ENCODE peak calls at places on chromosomes 3 and 15, in seven cellular contexts. Z is H9, E is neuronal stem cell, O is H1, C is IMR-90, U is mesenchymal stem cell, P is mesendoderm. N is an unnamed sample. For H3K79me1, the result is how much of the 10 kb centered on the place peaks cover.

GRCh38 chr3:52054689-52055511 is 1.5 kb downstream of the DUSP7 start:
- DNase-seq in Z (peak), E (no peak), O (no peak), C (peak), U (no peak), P (peak), N (no peak)

GRCh38 chr3:149023951-149024350 is 32.6 kb downstream of the GYG1 start:
- DNase-seq in Z (no peak), E (no peak), O (no peak), C (peak), U (no peak), P (no peak), N (no peak)

GRCh38 chr3:149511040-149511626 is 36.6 kb downstream of the TM4SF4 start:
- DNase-seq in Z (no peak), E (no peak), O (no peak), C (no peak), U (no peak), P (no peak), N (no peak)

GRCh38 chr3:64176461-64176996 is 48.7 kb downstream of the PRICKLE2 start:
- DNase-seq in Z (no peak), E (no peak), O (no peak), C (peak), U (peak), P (no peak), N (peak)

GRCh38 chr3:30393079-30393478 is 213.3 kb upstream of the TGFBR2 start:
- DNase-seq in Z (no peak), E (no peak), O (no peak), C (no peak), U (no peak), P (no peak), N (no peak)

GRCh38 chr15:91849180-91849579 is 4.3 kb upstream of the SLCO3A1 start:
- DNase-seq in Z (no peak), E (no peak), O (no peak), C (no peak), U (no peak), P (no peak), N (no peak)

GRCh38 chr15:39273805-39274411 is 307.0 kb upstream of the THBS1 start:
- DNase-seq in Z (no peak), E (no peak), O (no peak), C (peak), U (no peak), P (no peak), N (no peak)

GRCh38 chr3:47899495-47900108 is 96.7 kb downstream of the DHX30 start:
- DNase-seq in Z (no peak), E (no peak), O (no peak), C (peak), U (no peak), P (no peak), N (peak)

GRCh38 chr15:59396211-59396610 is 23.5 kb upstream of the MYO1E start:
- DNase-seq in Z (no peak), E (no peak), O (no peak), C (no peak), U (no peak), P (no peak), N (no peak)

DNA sequence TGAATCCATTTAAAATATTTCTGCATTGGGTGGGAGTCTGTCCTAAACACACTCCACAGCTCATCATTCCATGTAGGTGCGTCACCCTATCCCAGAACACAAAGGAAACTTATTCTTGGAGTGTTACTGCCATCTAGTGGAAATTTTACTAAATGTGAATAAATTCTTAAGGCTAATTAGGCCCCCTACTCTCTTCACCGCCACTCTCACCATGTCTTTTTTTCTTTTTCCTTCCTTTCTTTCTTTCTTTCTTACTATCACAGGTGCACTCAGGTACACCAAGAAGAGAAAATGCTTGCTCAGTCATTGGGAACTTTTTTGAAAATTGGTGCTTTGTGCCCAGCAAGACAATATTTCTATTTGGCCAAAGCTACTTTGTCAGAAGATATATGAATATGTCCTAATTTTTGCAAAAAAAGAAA is 26.4 kb upstream of the ATP8B4 start:
- DNase-seq in Z (no peak), E (peak), O (peak), C (peak), U (peak), P (peak), N (no peak)
- H3K79me1 ChIP-seq in Z (under half), E (under half), O (under half), C (under half), U (under half), P (under half), N (under half)

GRCh38 chr3:115351193-115351592 is 204.1 kb upstream of the ZBTB20 start:
- DNase-seq in Z (no peak), E (no peak), O (no peak), C (no peak), U (no peak), P (peak), N (no peak)

GRCh38 chr3:115347737-115348136 is 200.6 kb upstream of the ZBTB20 start:
- DNase-seq in Z (no peak), E (peak), O (no peak), C (no peak), U (no peak), P (peak), N (no peak)

GRCh38 chr3:115350606-115351005 is 203.5 kb upstream of the ZBTB20 start:
- DNase-seq in Z (no peak), E (no peak), O (no peak), C (peak), U (no peak), P (no peak), N (no peak)

GRCh38 chr3:115348391-115348790 is 201.3 kb upstream of the ZBTB20 start:
- DNase-seq in Z (no peak), E (no peak), O (no peak), C (no peak), U (no peak), P (no peak), N (no peak)

GRCh38 chr3:115348951-115349745 is 202.1 kb upstream of the ZBTB20 start:
- DNase-seq in Z (no peak), E (no peak), O (no peak), C (no peak), U (no peak), P (peak), N (no peak)
- H3K9ac ChIP-seq in Z (no peak), E (no peak), O (no peak), C (no peak), U (no peak), P (no peak), N (no peak)

DNA sequence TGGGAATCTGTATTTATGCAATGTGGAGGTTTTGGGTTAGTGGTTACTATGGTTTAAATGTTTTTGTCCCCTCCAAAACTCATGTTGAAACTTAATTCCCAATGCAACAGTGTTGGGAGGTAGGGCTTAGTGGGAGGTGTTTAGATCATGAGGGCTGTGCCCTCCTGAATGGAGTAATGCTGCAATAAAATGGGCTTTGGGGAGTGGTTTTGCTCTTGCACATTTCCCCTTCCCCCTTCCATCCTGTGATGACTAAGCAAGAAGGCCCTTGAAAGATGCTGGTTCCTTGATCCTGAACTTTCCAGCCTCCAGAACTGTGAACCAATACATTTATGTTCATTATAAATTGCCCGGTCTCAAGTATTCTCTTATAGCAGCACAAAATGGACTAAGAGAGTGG is 9.2 kb upstream of the RFC4 start:
- DNase-seq in Z (no peak), E (no peak), O (no peak), C (peak), U (peak), P (peak), N (no peak)
- H3K4ac ChIP-seq in Z (no peak), E (no peak), O (no peak), C (no peak), U (no peak), P (no peak), N (no peak)

GRCh38 chr3:170953736-170954135 is 45.3 kb upstream of the EIF5A2 start:
- DNase-seq in Z (no peak), E (no peak), O (no peak), C (no peak), U (no peak), P (no peak), N (no peak)

GRCh38 chr3:170949211-170949610 is 40.8 kb upstream of the EIF5A2 start:
- DNase-seq in Z (no peak), E (no peak), O (no peak), C (no peak), U (no peak), P (no peak), N (no peak)

GRCh38 chr3:170956647-170957046 is 48.2 kb upstream of the EIF5A2 start:
- DNase-seq in Z (no peak), E (no peak), O (no peak), C (no peak), U (no peak), P (no peak), N (no peak)

GRCh38 chr3:170953229-170953628 is 44.8 kb upstream of the EIF5A2 start:
- DNase-seq in Z (no peak), E (no peak), O (no peak), C (no peak), U (no peak), P (peak), N (no peak)
- H3K79me1 ChIP-seq in Z (under half), E (under half), O (under half), C (under half), U (under half), P (under half), N (under half)

GRCh38 chr3:111593666-111594065 is 1.5 kb downstream of the ZBED2 start:
- DNase-seq in Z (no peak), E (no peak), O (no peak), C (no peak), U (no peak), P (no peak), N (no peak)
- H3K9ac ChIP-seq in Z (no peak), E (peak), O (no peak), C (no peak), U (no peak), P (no peak), N (no peak)